ENCODE peak calls at places on chromosomes 7 and 10, in eight cellular contexts. F is CD8-positive, alpha-beta T cell; Y is thoracic aorta; G is astrocyte; V is tibial nerve; D is iPS DF 6.9; M is lower lobe of right lung; H is cardiac muscle cell. O is an unnamed sample.

GRCh38 chr7:11931306-11931705 is 99.3 kb upstream of the THSD7A start:
- DNase-seq in F (no peak), Y (no peak), G (peak; percentile 27), V (no peak), D (no peak), M (no peak), H (no peak), O (no peak)

GRCh38 chr10:31578951-31579350 is 259.9 kb downstream of the ZEB1 start:
- DNase-seq in F (no peak), Y (no peak), G (no peak), V (no peak), D (no peak), M (no peak), H (no peak), O (no peak)

GRCh38 chr7:5203138-5203537 is 13.1 kb downstream of the WIPI2 start:
- DNase-seq in F (no peak), Y (no peak), G (no peak), V (no peak), D (no peak), M (no peak), H (no peak), O (no peak)

GRCh38 chr7:92586403-92586802 is 3.8 kb downstream of the FAM133B start:
- DNase-seq in F (no peak), Y (no peak), G (peak; percentile 29), V (no peak), D (no peak), M (no peak), H (peak; percentile 42), O (no peak)

GRCh38 chr7:47480576-47481538 is 101.1 kb downstream of the TNS3 start:
- DNase-seq in F (no peak), Y (no peak), G (no peak), V (no peak), D (peak; percentile 64), M (no peak), H (no peak), O (no peak)

GRCh38 chr7:116673504-116673865 is 1.5 kb downstream of the MET start:
- DNase-seq in F (no peak), Y (no peak), G (no peak), V (no peak), D (no peak), M (no peak), H (no peak), O (no peak)

GRCh38 chr7:154744226-154744860 is 258.6 kb downstream of the PAXIP1 start:
- DNase-seq in F (no peak), Y (no peak), G (no peak), V (no peak), D (peak; percentile 13), M (no peak), H (no peak), O (no peak)

GRCh38 chr10:29332061-29332760 is 43.3 kb downstream of the LYZL1 start:
- DNase-seq in F (no peak), Y (no peak), G (no peak), V (no peak), D (no peak), M (no peak), H (no peak), O (no peak)

GRCh38 chr7:3436746-3437145 is 135.7 kb downstream of the SDK1 start:
- DNase-seq in F (no peak), Y (no peak), G (peak; percentile 82), V (no peak), D (no peak), M (no peak), H (peak; percentile 56), O (no peak)

GRCh38 chr7:151756076-151756731 is 120.7 kb downstream of the PRKAG2 start:
- DNase-seq in F (peak; percentile 35), Y (no peak), G (peak; percentile 60), V (no peak), D (no peak), M (peak; percentile 51), H (peak; percentile 46), O (peak; percentile 53)

GRCh38 chr10:106992064-106992463 is 172.4 kb downstream of the SORCS1 start:
- DNase-seq in F (no peak), Y (no peak), G (no peak), V (no peak), D (no peak), M (no peak), H (no peak), O (no peak)

DNA sequence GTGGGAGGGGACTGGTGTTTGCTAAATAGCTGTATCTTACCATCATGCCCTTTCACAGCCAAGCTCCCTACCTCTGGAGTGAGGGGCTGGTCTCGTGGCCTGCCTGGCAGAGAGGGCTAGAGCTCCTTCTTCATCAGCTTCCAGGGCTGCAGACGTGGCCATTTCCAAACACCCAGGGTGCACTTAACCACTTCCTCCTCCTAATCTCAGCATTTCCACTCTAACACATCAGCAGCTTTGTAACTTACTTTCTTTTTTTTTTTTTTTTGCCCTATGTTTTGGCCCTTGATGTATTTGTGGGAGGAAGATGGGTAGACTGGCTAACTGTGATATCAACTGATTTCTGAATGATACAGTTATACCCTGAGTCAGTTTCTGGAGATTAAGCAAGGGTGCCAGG is 27.4 kb downstream of the LRRC4 start:
- DNase-seq in F (no peak), Y (no peak), G (no peak), V (no peak), D (no peak), M (no peak), H (peak; percentile 66), O (peak; percentile 46)
- H3K9me3 ChIP-seq in F (no peaks in the 10 kb centered on the region), Y (no peaks in the 10 kb centered on the region), G (no peaks in the 10 kb centered on the region), V (no peaks in the 10 kb centered on the region), D (no peaks in the 10 kb centered on the region), M (no peaks in the 10 kb centered on the region), H (no peaks in the 10 kb centered on the region), O (no peaks in the 10 kb centered on the region)

GRCh38 chr7:146378196-146378595 is 261.6 kb downstream of the CNTNAP2 start:
- DNase-seq in F (no peak), Y (no peak), G (no peak), V (no peak), D (no peak), M (no peak), H (no peak), O (no peak)

DNA sequence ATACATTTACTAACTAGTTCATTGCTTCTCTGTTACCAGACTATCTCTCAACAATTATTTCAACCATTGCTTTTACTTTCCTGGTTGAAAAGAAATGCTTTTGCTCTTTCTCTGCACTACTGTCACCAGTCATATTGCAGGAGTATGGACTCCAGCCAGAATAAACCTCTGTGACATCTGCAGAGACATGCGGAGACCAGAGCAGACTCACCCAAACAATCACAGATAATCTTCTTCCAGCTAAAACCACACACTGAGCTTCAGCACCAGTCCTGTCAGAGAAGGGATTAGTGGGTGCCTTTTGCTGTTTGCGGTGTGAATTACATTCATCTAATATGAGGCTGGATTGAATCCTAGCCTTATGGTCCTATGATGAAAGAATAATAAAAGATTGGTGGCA is 258.6 kb downstream of the CNTNAP2 start:
- DNase-seq in F (no peak), Y (no peak), G (no peak), V (no peak), D (no peak), M (no peak), H (no peak), O (no peak)
- H3K9me3 ChIP-seq in F (no peaks in the 10 kb centered on the region), Y (no peaks in the 10 kb centered on the region), G (no peaks in the 10 kb centered on the region), V (no peaks in the 10 kb centered on the region), D (no peaks in the 10 kb centered on the region), M (no peaks in the 10 kb centered on the region), H (no peaks in the 10 kb centered on the region), O (peaks cover 2% of the 10 kb centered on the region)

DNA sequence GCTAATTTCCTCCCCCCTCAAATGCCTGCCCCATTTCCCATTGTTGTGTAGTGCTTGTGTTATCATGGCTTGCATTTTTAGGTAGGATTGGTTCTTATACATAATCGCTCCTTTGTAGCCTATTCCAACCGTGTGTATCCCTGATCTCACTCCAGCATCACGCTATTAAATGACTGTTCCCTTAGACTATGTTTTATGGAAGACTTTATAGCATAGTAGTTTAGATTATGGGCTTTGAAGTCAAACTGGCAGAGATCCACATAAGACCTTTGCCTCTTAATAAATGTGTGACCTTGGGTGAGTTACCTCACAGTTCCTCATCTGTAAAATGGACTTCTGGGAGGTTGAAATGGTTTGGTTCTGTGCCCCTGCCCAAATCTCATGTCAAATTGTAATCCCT is 5.4 kb upstream of the RABGEF1 start:
- DNase-seq in F (no peak), Y (no peak), G (no peak), V (no peak), D (no peak), M (no peak), H (no peak), O (no peak)
- H3K9me3 ChIP-seq in F (no peaks in the 10 kb centered on the region), Y (peaks cover 4% of the 10 kb centered on the region), G (no peaks in the 10 kb centered on the region), V (peaks cover 6% of the 10 kb centered on the region), D (no peaks in the 10 kb centered on the region), M (peaks cover 5% of the 10 kb centered on the region), H (no peaks in the 10 kb centered on the region), O (peaks cover 6% of the 10 kb centered on the region)

DNA sequence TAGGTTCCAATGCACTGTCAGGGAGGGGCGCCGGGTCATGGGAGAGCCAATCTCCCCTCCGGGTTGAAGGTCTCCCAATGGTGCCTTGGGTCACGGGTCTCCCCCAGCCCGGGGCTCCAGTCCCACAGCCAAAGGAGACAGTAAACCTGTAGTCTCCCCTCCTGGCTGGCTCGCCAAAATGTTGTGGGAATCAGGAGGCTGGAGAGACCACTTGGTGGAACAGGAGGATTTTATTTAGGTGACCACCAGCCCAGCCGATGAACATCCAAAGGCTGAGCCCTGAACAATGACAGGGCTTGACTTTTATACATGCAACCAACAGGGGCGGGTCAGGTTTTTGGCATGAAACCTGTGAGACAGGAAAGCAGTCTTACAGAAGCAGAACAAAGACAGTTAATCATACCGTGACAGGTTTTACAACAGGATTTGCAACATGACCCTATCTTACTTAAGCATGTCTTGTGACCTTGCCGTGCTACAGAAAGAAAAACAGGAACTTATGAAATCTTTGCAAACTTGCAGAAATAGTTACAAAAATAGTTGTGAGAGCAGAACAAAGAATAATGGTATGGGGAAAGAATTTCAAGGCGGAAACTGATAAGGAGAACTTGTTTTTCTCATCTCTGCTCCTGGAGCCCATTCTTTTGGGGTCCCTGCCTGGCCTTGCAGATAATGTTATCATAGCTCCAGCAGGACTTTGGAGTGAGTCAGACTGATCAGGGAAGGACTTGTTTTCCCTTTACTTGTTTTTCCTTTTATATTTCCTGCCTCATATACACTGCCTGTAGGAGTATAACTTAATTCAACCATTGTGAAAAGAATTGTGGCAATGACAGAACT is 7.1 kb downstream of the ERV3-1 start:
- DNase-seq in F (no peak), Y (no peak), G (peak; percentile 95), V (no peak), D (no peak), M (peak; percentile 49), H (peak; percentile 96), O (no peak)
- H3K9me3 ChIP-seq in F (peaks cover 38% of the 10 kb centered on the region), Y (peaks cover 5% of the 10 kb centered on the region), G (peaks cover 18% of the 10 kb centered on the region), V (no peaks in the 10 kb centered on the region), D (peaks cover 1% of the 10 kb centered on the region), M (peaks cover 27% of the 10 kb centered on the region), H (no peaks in the 10 kb centered on the region), O (peaks cover 54% of the 10 kb centered on the region)

GRCh38 chr7:149637911-149638565 is 135.3 kb downstream of the ZNF467 start:
- DNase-seq in F (no peak), Y (no peak), G (no peak), V (no peak), D (no peak), M (no peak), H (no peak), O (no peak)

GRCh38 chr7:149644754-149645153 is 128.6 kb downstream of the ZNF467 start:
- DNase-seq in F (no peak), Y (no peak), G (no peak), V (no peak), D (no peak), M (no peak), H (no peak), O (no peak)

GRCh38 chr7:149638566-149639320 is 134.6 kb downstream of the ZNF467 start:
- DNase-seq in F (no peak), Y (no peak), G (no peak), V (no peak), D (no peak), M (no peak), H (no peak), O (no peak)

GRCh38 chr7:149642579-149642978 is 130.8 kb downstream of the ZNF467 start:
- DNase-seq in F (no peak), Y (no peak), G (no peak), V (no peak), D (no peak), M (no peak), H (no peak), O (no peak)
- H3K9me3 ChIP-seq in F (no peaks in the 10 kb centered on the region), Y (no peaks in the 10 kb centered on the region), G (no peaks in the 10 kb centered on the region), V (no peaks in the 10 kb centered on the region), D (no peaks in the 10 kb centered on the region), M (no peaks in the 10 kb centered on the region), H (no peaks in the 10 kb centered on the region), O (no peaks in the 10 kb centered on the region)